ENCODE peak calls at places on chromosomes 3 and 15, in five cellular contexts. V is PC-9, K is tibial artery, Y is psoas muscle, P is IMR-90. G is an unnamed sample. For H3K4me1, the result is how much of the 10 kb centered on the place peaks cover.

GRCh38 chr3:14775574-14775973 is 43.2 kb upstream of the FGD5 start:
- DNase-seq in V (no peak), K (no peak), Y (no peak), P (no peak), G (no peak)

GRCh38 chr3:42702066-42702951 is at the start of gene HHATL:
- DNase-seq in V (no peak), K (peak), Y (peak), P (no peak), G (no peak)

GRCh38 chr3:16101295-16102186 is 72.9 kb upstream of the GALNT15 start:
- DNase-seq in V (peak), K (no peak), Y (no peak), P (peak), G (no peak)

GRCh38 chr3:191568206-191568605 is 107.2 kb downstream of the PYDC2 start:
- DNase-seq in V (no peak), K (no peak), Y (no peak), P (no peak), G (no peak)

GRCh38 chr3:133469140-133469731 is 69.4 kb downstream of the BFSP2 start:
- DNase-seq in V (no peak), K (peak), Y (no peak), P (peak), G (no peak)

GRCh38 chr15:63553388-63553791 is 43.8 kb upstream of the FBXL22 start:
- DNase-seq in V (no peak), K (no peak), Y (no peak), P (peak), G (no peak)

GRCh38 chr3:60125686-60126085 is 1075.9 kb upstream of the CFAP20DC start:
- DNase-seq in V (no peak), K (no peak), Y (no peak), P (no peak), G (no peak)

GRCh38 chr3:116148881-116149530 is 296.3 kb downstream of the LSAMP start:
- DNase-seq in V (no peak), K (no peak), Y (no peak), P (peak), G (no peak)

GRCh38 chr3:171101982-171102610 is 75.6 kb upstream of the SLC2A2 start:
- DNase-seq in V (no peak), K (no peak), Y (no peak), P (peak), G (no peak)

GRCh38 chr15:49895337-49896223 is 223.5 kb downstream of the ATP8B4 start:
- DNase-seq in V (no peak), K (no peak), Y (no peak), P (peak), G (no peak)

GRCh38 chr3:101720851-101721649 is 3.4 kb upstream of the CEP97 start:
- DNase-seq in V (no peak), K (no peak), Y (no peak), P (peak), G (no peak)

GRCh38 chr3:112974894-112975293 is at the start of gene CD200R1:
- DNase-seq in V (no peak), K (no peak), Y (no peak), P (no peak), G (no peak)

GRCh38 chr3:148930785-148931184 is 60.6 kb upstream of the GYG1 start:
- DNase-seq in V (no peak), K (no peak), Y (no peak), P (peak), G (no peak)

GRCh38 chr3:43455233-43455632 is 166.6 kb downstream of the ANO10 start:
- DNase-seq in V (peak), K (no peak), Y (no peak), P (peak), G (no peak)

GRCh38 chr3:53150247-53151085 is 10.5 kb upstream of the PRKCD start:
- DNase-seq in V (peak), K (no peak), Y (peak), P (peak), G (no peak)

GRCh38 chr3:9206287-9206686 is 43.2 kb downstream of the SRGAP3 start:
- DNase-seq in V (no peak), K (no peak), Y (no peak), P (no peak), G (no peak)

GRCh38 chr3:9202546-9202945 is 46.9 kb downstream of the SRGAP3 start:
- DNase-seq in V (no peak), K (no peak), Y (no peak), P (no peak), G (no peak)

GRCh38 chr3:9205345-9206143 is 43.9 kb downstream of the SRGAP3 start:
- DNase-seq in V (no peak), K (no peak), Y (no peak), P (no peak), G (no peak)

GRCh38 chr3:9203317-9203716 is 46.1 kb downstream of the SRGAP3 start:
- DNase-seq in V (no peak), K (no peak), Y (no peak), P (no peak), G (no peak)

GRCh38 chr3:9204253-9205005 is 45.0 kb downstream of the SRGAP3 start:
- DNase-seq in V (no peak), K (no peak), Y (no peak), P (no peak), G (no peak)
- H3K27ac ChIP-seq in V (no peak), K (no peak), Y (no peak), P (no peak), G (no peak)

GRCh38 chr15:67523337-67523736 is 2.4 kb downstream of the C15orf61 start:
- DNase-seq in V (no peak), K (no peak), Y (no peak), P (no peak), G (no peak)
- H3K4me1 ChIP-seq in V (under half), K (under half), Y (under half), P (under half), G (under half)

GRCh38 chr3:99895106-99895705 is 77.5 kb downstream of the CMSS1 start:
- DNase-seq in V (no peak), K (no peak), Y (no peak), P (peak), G (no peak)

GRCh38 chr3:99891610-99892285 is 74.1 kb downstream of the CMSS1 start:
- DNase-seq in V (no peak), K (no peak), Y (no peak), P (peak), G (no peak)

GRCh38 chr3:99895706-99896441 is 78.2 kb downstream of the CMSS1 start:
- DNase-seq in V (peak), K (no peak), Y (no peak), P (peak), G (no peak)

GRCh38 chr3:99896482-99896881 is 78.8 kb downstream of the CMSS1 start:
- DNase-seq in V (no peak), K (no peak), Y (no peak), P (no peak), G (no peak)

GRCh38 chr3:99892332-99892731 is 74.7 kb downstream of the CMSS1 start:
- DNase-seq in V (no peak), K (no peak), Y (no peak), P (no peak), G (no peak)
- TF ChIP-seq CTCF in V (no peak), K (no peak), Y (no peak), P (no peak), G (no peak)

GRCh38 chr3:139288266-139288821 is 55.5 kb upstream of the MRPS22 start:
- DNase-seq in V (no peak), K (no peak), Y (no peak), P (no peak), G (no peak)
- H3K27ac ChIP-seq in V (no peak), K (no peak), Y (no peak), P (no peak), G (no peak)

GRCh38 chr15:75051711-75052110 is 28.3 kb downstream of the PPCDC start:
- DNase-seq in V (no peak), K (no peak), Y (no peak), P (no peak), G (no peak)
- H3K4me1 ChIP-seq in V (under half), K (under half), Y (under half), P (under half), G (under half)

DNA sequence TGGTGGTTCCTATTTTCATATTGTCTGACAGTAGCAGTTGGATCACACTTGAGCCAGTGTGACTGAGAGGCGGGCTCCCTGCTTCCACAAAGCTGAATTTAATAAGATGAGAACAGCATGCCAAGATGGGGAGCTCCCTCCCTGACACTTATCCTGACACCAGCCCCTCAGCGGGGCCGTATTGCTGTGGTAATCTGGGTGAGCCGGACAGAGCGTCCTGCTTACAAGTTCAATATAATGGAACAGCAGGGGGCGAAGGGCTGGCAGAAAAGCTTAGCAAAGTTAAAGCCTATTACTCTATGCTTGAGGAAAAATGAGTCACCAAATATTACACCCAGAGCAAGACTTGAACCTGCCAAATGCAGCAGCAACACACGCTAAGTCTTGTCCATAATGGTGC is 163.9 kb upstream of the CMC1 start:
- DNase-seq in V (no peak), K (no peak), Y (peak), P (peak), G (no peak)
- TF ChIP-seq CTCF in V (no peak), K (peak), Y (no peak), P (no peak), G (peak)

DNA sequence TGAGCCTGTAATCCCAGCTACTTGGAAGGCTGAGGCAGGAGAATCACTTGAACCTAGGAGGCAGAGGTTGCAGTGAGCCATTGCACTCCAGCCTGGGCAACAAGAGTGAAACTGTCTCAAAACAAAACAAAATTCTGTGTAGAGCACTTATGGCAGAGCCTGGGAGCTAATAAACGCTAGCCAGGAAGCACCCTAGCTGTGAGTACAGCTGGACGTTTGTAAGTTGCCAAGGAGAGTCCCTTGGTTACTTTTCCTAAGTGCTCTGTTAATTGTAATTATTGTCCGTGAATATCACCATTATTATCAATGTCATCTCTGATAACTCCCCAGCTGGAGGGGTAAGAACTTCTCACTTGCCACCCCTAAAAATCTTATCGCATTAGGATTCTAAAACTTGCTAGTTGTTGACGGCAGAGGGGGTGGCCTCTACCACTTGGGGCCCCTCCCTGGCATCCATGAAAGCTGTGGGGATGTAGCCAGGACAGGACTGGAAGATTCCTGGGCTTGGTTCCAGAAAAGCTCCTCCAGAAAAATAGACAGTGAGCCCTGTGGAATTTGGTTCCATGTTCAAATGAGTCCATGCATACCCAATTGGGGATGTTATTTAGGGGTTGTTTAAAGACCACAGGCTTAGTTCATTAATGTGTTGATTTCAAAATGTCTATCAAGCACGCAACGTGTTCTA is 9.9 kb upstream of the KLHL25 start:
- DNase-seq in V (no peak), K (no peak), Y (no peak), P (no peak), G (no peak)
- H3K27ac ChIP-seq in V (no peak), K (no peak), Y (no peak), P (no peak), G (no peak)

DNA sequence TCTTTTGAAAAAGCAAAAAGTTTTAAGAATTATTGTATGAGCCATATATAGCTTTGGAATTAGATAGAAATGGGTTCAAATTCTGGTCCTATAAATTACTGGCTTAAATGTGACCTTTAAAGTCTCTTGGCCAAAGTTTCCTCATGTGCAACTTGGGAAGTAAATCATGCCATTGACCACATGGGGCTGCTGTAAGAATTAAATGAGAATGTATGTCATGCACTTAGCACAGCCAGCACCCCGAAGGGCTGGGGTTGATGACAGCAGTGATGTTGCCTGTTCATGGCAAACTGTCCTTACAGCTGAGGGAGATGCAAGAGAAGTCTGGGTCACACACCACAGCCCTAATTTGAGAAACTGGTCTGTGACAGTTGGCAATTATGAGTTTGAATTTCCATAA is 108.2 kb downstream of the TOP2B start:
- DNase-seq in V (no peak), K (no peak), Y (no peak), P (no peak), G (no peak)
- H3K4me1 ChIP-seq in V (under half), K (half or more), Y (under half), P (under half), G (under half)

G was measured in thoracic aorta.